ENCODE peak calls at places on chromosome 4, in five cellular contexts. H, X, Q, I and G are unnamed samples.

GRCh38 chr4:188989371-188989770 is 850.1 kb downstream of the TRIML1 start:
- DNase-seq in I (no peak), Q (no peak), X (peak), H (no peak), G (no peak)

GRCh38 chr4:147831452-147832192 is 99.7 kb downstream of the ARHGAP10 start:
- DNase-seq in I (peak), H (no peak), X (peak), Q (peak), G (no peak)

GRCh38 chr4:186297013-186297645 is 31.1 kb downstream of the F11 start:
- DNase-seq in Q (no peak), H (peak), X (peak), I (peak), G (no peak)

GRCh38 chr4:7712021-7712420 is 227.6 kb downstream of the AFAP1 start:
- DNase-seq in H (no peak), X (no peak), Q (no peak), I (no peak), G (no peak)

GRCh38 chr4:119228406-119228805 is 15.9 kb downstream of the USP53 start:
- DNase-seq in I (no peak), Q (no peak), X (no peak), H (no peak), G (no peak)

GRCh38 chr4:17846256-17846655 is 35.5 kb downstream of the NCAPG start:
- DNase-seq in Q (no peak), H (no peak), I (no peak), X (peak), G (no peak)

GRCh38 chr4:27350161-27350560 is 489.5 kb downstream of the STIM2 start:
- DNase-seq in X (peak), I (no peak), H (no peak), Q (no peak), G (no peak)

GRCh38 chr4:47929682-47930201 is 15.4 kb upstream of the NFXL1 start:
- DNase-seq in I (no peak), X (no peak), Q (no peak), H (no peak), G (no peak)

GRCh38 chr4:61204353-61204752 is 4.2 kb downstream of the ADGRL3 start:
- DNase-seq in X (no peak), I (no peak), H (peak), Q (no peak), G (no peak)

GRCh38 chr4:56821394-56822263 is at the start of gene SPINK2:
- DNase-seq in Q (peak), I (no peak), X (no peak), H (peak), G (no peak)

GRCh38 chr4:186137193-186137792 is 32.8 kb downstream of the FAM149A start:
- DNase-seq in I (no peak), X (peak), Q (no peak), H (peak), G (no peak)

GRCh38 chr4:98658287-98659105 is at the start of gene TSPAN5:
- DNase-seq in H (peak), X (peak), I (no peak), Q (peak), G (peak)

GRCh38 chr4:12791536-12791935 is 692.6 kb downstream of the RAB28 start:
- DNase-seq in H (no peak), X (no peak), I (no peak), Q (no peak), G (no peak)
- TF ChIP-seq CTCF in H (no peak), X (no peak), I (no peak), Q (no peak), G (no peak)

DNA sequence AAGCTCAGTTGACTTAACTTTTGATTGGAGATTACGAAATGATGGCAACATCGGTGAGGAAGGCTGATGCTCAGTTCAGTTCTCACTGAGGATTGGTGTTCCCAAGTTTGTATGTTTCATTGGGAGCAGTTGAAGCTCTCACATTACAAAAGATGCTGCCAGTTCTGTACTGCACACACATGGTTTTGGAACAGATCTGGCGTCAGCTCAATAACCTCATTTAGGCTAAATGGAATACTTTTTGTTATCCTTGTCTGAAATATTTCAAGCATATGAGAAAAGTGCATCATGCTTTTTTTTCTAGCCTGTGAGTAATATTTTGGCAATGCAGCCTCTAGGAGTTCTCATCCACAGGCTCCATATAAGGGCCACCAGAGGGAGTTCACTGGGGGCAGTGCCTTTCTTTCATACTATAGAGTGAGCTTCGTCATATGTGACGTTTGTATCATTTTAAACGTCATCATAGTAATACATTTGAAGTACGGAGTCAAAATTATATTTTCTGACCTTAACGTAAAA is 4.1 kb downstream of the ENPEP start:
- DNase-seq in X (peak), I (peak), H (peak), Q (no peak), G (no peak)
- TF ChIP-seq CTCF in X (peak), I (peak), H (peak), Q (no peak), G (no peak)

GRCh38 chr4:11079171-11079570 is 349.5 kb downstream of the HS3ST1 start:
- DNase-seq in I (no peak), Q (no peak), H (no peak), X (peak), G (no peak)
- TF ChIP-seq CTCF in I (no peak), Q (no peak), H (no peak), X (no peak), G (no peak)

DNA sequence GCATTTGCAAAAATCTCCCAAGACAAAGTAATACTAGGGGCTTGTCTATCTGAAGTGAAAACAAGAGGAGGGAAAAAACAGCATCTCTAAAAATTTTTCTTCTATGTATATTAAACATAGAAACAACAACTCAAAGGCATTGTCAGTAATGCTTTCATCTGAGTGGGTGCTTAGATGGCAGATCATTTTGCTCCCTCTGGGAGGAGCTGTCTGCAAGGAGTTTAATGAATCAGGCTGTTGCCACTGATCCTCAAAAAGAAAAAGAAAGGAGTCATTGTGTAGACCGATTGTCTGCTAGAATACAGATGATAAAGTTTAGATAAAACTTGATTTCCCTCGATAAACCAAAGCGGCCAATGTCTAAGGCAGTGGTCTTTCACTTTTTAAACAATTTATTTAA is 49.7 kb upstream of the KLHL8 start:
- DNase-seq in H (peak), X (peak), Q (no peak), I (no peak), G (no peak)
- TF ChIP-seq CTCF in H (peak), X (peak), Q (peak), I (peak), G (peak)

DNA sequence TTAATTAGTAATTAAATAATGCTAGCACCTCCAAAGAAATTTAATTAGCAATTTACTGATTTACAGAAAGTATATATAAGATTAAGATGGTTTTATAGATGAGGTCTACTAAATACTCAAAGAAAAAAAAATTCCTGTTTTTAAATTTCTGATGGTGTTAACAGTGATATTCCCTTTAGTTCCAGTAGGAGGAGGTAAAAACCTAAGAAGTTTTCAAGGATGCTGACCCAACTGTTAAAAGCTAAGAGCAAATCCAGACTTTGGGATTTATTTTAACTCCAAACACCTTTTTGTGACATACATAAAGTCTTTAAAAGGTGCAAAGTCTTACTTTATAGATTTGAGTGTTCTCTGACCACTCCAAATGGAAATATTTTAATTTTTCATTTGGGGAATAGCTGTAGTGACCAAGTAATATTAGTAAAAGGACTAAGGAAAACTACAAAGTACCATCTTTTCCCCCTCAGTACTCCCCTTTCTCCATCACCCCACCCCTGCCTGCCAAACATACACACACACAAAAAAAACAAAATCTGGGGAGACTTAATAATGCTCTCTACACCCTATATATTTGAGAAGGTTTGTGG is 34.2 kb upstream of the CSN1S1 start:
- DNase-seq in Q (no peak), I (no peak), H (peak), X (peak), G (no peak)
- TF ChIP-seq CTCF in Q (peak), I (peak), H (peak), X (peak), G (no peak)

DNA sequence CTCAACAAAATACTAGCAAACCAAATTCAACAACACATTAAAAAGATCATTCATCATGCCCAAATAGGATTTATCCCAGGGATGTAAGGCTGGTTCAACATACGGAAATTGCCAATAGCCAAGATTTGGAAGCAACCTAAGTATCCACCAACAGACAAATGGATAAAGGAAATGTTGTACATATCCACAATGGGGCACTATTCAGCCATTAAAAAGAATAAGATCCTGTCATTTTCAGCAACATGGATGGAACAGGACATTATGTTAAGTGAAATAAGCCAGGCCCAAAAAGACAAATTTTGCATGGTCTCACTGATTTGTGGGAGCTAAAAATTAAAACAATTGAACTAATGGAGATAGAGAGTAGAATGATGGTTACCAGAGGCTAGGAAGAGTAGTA is 82.0 kb upstream of the FAM241A start:
- DNase-seq in H (no peak), I (no peak), Q (no peak), X (peak), G (no peak)
- TF ChIP-seq CTCF in H (no peak), I (no peak), Q (no peak), X (no peak), G (no peak)

GRCh38 chr4:44210750-44211149 is 237.9 kb downstream of the KCTD8 start:
- DNase-seq in H (peak), I (no peak), Q (no peak), X (no peak), G (no peak)
- TF ChIP-seq CTCF in H (peak), I (no peak), Q (no peak), X (no peak), G (no peak)

GRCh38 chr4:153676491-153676890 is 7.6 kb upstream of the TLR2 start:
- DNase-seq in H (no peak), X (peak), Q (no peak), I (no peak), G (no peak)
- TF ChIP-seq CTCF in H (no peak), X (no peak), Q (no peak), I (no peak), G (no peak)

GRCh38 chr4:151743128-151743854 is 17.5 kb downstream of the GATB start:
- DNase-seq in H (peak), I (no peak), Q (no peak), X (no peak), G (no peak)
- TF ChIP-seq CTCF in H (peak), I (no peak), Q (no peak), X (no peak), G (no peak)